ENCODE peak calls at places on chromosomes 6 and 20, in four cellular contexts. D is H1, Q is Panc1, N is mesendoderm. K is an unnamed sample. For H3K4me1, the result is how much of the 10 kb centered on the place peaks cover.

GRCh38 chr6:159137715-159138114 is 31.5 kb upstream of the FNDC1 start:
- DNase-seq in N (no peak), Q (no peak), D (no peak), K (no peak)

GRCh38 chr6:156883497-156884252 is 106.5 kb downstream of the ARID1B start:
- DNase-seq in N (no peak), Q (no peak), D (no peak), K (peak)

GRCh38 chr6:112235956-112236355 is 18.4 kb downstream of the LAMA4 start:
- DNase-seq in D (no peak), N (no peak), Q (no peak), K (no peak)

GRCh38 chr20:56614196-56614595 is 14.9 kb upstream of the TFAP2C start:
- DNase-seq in D (no peak), Q (no peak), N (no peak), K (no peak)

GRCh38 chr20:17161661-17162410 is 65.0 kb upstream of the PCSK2 start:
- DNase-seq in N (no peak), Q (no peak), D (no peak), K (no peak)

GRCh38 chr6:108497883-108498282 is 62.8 kb upstream of the FOXO3 start:
- DNase-seq in N (peak), D (peak), Q (peak), K (no peak)

GRCh38 chr6:25499851-25500250 is 152.2 kb upstream of the SCGN start:
- DNase-seq in Q (no peak), D (no peak), N (peak), K (no peak)

GRCh38 chr20:36404435-36404978 is 98.4 kb downstream of the DLGAP4 start:
- DNase-seq in Q (no peak), D (no peak), N (no peak), K (no peak)

GRCh38 chr6:45946887-45947286 is 68.8 kb downstream of the CLIC5 start:
- DNase-seq in Q (no peak), N (no peak), D (no peak), K (no peak)

GRCh38 chr6:136464874-136465273 is 85.3 kb downstream of the MAP7 start:
- DNase-seq in D (no peak), Q (no peak), N (no peak), K (no peak)

GRCh38 chr20:49914310-49915117 is 815 bp downstream of the SPATA2 start:
- DNase-seq in Q (no peak), D (no peak), N (peak), K (no peak)

GRCh38 chr6:28501259-28501658 is 14.3 kb downstream of the GPX6 start:
- DNase-seq in D (no peak), N (no peak), Q (no peak), K (no peak)

GRCh38 chr6:158645064-158646022 is 800 bp upstream of the DYNLT1 start:
- DNase-seq in D (no peak), Q (no peak), N (no peak), K (no peak)

GRCh38 chr6:128570439-128571063 is 50.2 kb upstream of the PTPRK start:
- DNase-seq in Q (no peak), D (no peak), N (no peak), K (no peak)

GRCh38 chr6:121510568-121511177 is 75.2 kb downstream of the GJA1 start:
- DNase-seq in D (no peak), Q (peak), N (no peak), K (no peak)

GRCh38 chr6:56853541-56853940 is 101.4 kb upstream of the BEND6 start:
- DNase-seq in D (no peak), N (no peak), Q (no peak), K (no peak)

GRCh38 chr6:56851541-56852248 is 103.2 kb upstream of the BEND6 start:
- DNase-seq in N (peak), D (peak), Q (peak), K (no peak)

GRCh38 chr6:56851104-56851503 is 103.8 kb upstream of the BEND6 start:
- DNase-seq in D (no peak), Q (no peak), N (peak), K (no peak)

GRCh38 chr6:56852611-56853010 is 102.3 kb upstream of the BEND6 start:
- DNase-seq in D (no peak), N (peak), Q (no peak), K (no peak)

DNA sequence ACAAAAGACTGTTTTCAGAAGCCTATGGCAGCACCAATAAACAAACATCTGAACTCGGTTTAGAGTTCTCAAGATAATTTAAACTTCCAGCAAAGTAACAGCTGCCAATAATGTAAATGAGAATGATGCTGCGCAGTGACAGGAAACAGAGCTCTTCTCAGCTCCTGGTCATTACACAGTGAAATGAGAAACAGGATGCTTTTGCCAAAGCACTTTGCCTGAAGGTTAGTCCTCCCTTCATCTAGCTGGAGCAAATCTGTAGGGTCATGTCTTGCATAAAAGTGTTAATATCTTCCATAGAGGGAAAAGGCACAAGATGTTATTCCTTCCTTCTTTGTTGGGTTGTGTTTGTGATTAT is 102.7 kb upstream of the BEND6 start:
- DNase-seq in Q (no peak), D (no peak), N (no peak), K (no peak)
- H3K27ac ChIP-seq in Q (peak), D (no peak), N (peak), K (no peak)

GRCh38 chr6:167748458-167749379 is 78.0 kb upstream of the AFDN start:
- DNase-seq in N (no peak), Q (no peak), D (no peak), K (no peak)
- H3K4me1 ChIP-seq in N (under half), Q (under half), D (under half), K (under half)

GRCh38 chr20:58893355-58894151 is 41.0 kb downstream of the GNAS start:
- DNase-seq in D (no peak), Q (no peak), N (no peak), K (no peak)
- H3K4me3 ChIP-seq in D (no peak), Q (peak), N (no peak), K (no peak)

DNA sequence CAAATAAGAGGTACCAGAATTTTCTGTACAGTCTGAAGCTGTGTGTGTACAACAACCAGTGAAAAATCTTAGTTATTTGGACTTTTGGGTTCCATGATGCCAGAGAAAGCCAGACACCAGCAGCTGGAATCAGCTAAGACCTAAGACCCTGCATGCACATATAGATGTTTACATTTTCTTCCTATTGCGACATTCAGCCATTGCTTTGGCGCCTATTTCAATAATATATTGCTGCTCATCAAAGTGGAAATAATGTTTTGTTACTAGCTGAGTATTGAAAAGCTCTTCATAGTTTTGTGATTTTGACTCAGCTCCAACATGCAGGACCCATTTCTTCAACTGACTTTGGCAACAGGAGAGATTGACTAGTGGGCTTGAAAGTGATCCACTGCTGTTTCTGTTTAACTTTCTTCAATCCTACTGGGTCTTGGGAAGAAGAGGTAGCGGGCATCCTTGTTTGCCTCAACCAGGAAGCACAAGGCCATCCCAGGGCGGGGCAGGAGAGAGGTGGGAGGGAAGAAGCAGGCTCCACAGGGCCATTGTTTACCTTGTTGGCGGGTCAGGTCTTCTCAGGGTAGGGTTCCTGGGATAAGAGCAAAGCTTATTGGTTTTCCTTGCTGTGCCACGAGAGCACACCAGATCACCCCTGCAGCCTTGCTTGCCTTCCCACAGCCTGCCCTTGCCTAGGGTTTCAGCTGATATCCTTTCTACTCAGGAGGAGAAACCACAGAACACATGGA is 101.3 kb upstream of the ESR1 start:
- DNase-seq in Q (no peak), D (no peak), N (no peak), K (no peak)
- H3K27ac ChIP-seq in Q (no peak), D (no peak), N (no peak), K (no peak)

GRCh38 chr6:35730745-35731413 is 6.0 kb upstream of the ARMC12 start:
- DNase-seq in D (no peak), N (no peak), Q (no peak), K (no peak)

GRCh38 chr6:35728663-35729348 is 8.0 kb upstream of the ARMC12 start:
- DNase-seq in D (no peak), Q (no peak), N (peak), K (peak)

GRCh38 chr6:35727935-35728662 is 8.7 kb upstream of the ARMC12 start:
- DNase-seq in Q (no peak), D (peak), N (peak), K (peak)

GRCh38 chr6:35729722-35730121 is 7.1 kb upstream of the ARMC12 start:
- DNase-seq in D (no peak), N (no peak), Q (no peak), K (no peak)

DNA sequence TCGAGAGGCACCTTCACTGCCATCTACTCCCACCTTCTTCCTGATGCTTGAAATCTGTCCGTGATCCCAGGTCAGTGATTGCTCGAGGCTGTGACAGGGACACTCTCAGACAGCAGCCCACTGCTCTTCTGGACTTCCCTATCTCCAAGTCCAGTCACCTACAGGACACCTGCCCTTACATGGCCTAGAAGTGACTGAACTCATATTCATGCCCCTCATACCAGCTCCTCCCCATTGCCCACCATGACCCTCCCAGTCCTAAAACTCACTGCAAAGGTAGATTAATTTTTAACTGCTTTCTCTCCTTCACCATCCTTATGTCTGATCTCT is 7.5 kb upstream of the ARMC12 start:
- DNase-seq in N (no peak), Q (no peak), D (no peak), K (no peak)
- H3K4me1 ChIP-seq in N (under half), Q (under half), D (under half), K (under half)

GRCh38 chr6:80523029-80523428 is 416.6 kb downstream of the BCKDHB start:
- DNase-seq in D (no peak), N (no peak), Q (no peak), K (no peak)
- H3K4me3 ChIP-seq in D (no peak), N (no peak), Q (no peak), K (no peak)

K was measured in lung.